ENCODE peak calls at places on chromosomes 13 and 19, in five cellular contexts. H, L, N, P and S are unnamed samples.

GRCh38 chr13:48158915-48159314 is 64.0 kb upstream of the MED4 start:
- DNase-seq in H (no peak), L (no peak), N (no peak), P (no peak), S (no peak)

GRCh38 chr13:52159159-52159982 is at the start of gene NEK3:
- DNase-seq in H (no peak), L (peak), N (peak), P (peak), S (peak)

GRCh38 chr13:73556902-73557301 is 498.1 kb downstream of the KLF5 start:
- DNase-seq in H (no peak), L (no peak), N (no peak), P (no peak), S (no peak)

GRCh38 chr13:112465251-112466131 is 89.3 kb downstream of the SPACA7 start:
- DNase-seq in H (no peak), L (no peak), N (no peak), P (no peak), S (no peak)

GRCh38 chr13:34657716-34658115 is 284.4 kb upstream of the NBEA start:
- DNase-seq in H (no peak), L (no peak), N (no peak), P (no peak), S (no peak)

GRCh38 chr13:27632214-27632613 is 10.5 kb downstream of the POLR1D start:
- DNase-seq in H (no peak), L (no peak), N (no peak), P (no peak), S (no peak)

GRCh38 chr13:30033681-30034447 is 183.4 kb upstream of the UBL3 start:
- DNase-seq in H (peak), L (no peak), N (no peak), P (no peak), S (no peak)

GRCh38 chr19:4225902-4226301 is 3.4 kb upstream of the EBI3 start:
- DNase-seq in H (no peak), L (no peak), N (no peak), P (no peak), S (no peak)

GRCh38 chr13:30463820-30464495 is 1.8 kb downstream of the HMGB1 start:
- DNase-seq in H (no peak), L (peak), N (peak), P (peak), S (no peak)

GRCh38 chr19:39128511-39129079 is 3.0 kb downstream of the PAK4 start:
- DNase-seq in H (no peak), L (no peak), N (no peak), P (no peak), S (no peak)

GRCh38 chr19:46716672-46717033 is 261 bp downstream of the PRKD2 start:
- DNase-seq in H (no peak), L (no peak), N (no peak), P (no peak), S (no peak)

GRCh38 chr13:47841131-47841530 is 159.9 kb downstream of the SUCLA2 start:
- DNase-seq in H (no peak), L (no peak), N (no peak), P (no peak), S (no peak)

GRCh38 chr13:28401303-28402056 is 93.4 kb downstream of the FLT1 start:
- DNase-seq in H (no peak), L (no peak), N (no peak), P (no peak), S (no peak)

GRCh38 chr19:48841571-48841970 is 5.3 kb upstream of the HSD17B14 start:
- DNase-seq in H (no peak), L (no peak), N (no peak), P (no peak), S (no peak)

GRCh38 chr19:17555480-17555928 is at the start of gene COLGALT1:
- DNase-seq in H (peak), L (peak), N (peak), P (peak), S (peak)

GRCh38 chr19:42563352-42564210 is 31.1 kb downstream of the CEACAM8 start:
- DNase-seq in H (peak), L (peak), N (peak), P (no peak), S (no peak)

GRCh38 chr19:40143612-40144011 is 47.6 kb upstream of the MAP3K10 start:
- DNase-seq in H (no peak), L (no peak), N (peak), P (peak), S (no peak)

GRCh38 chr19:51686171-51686570 is 7.0 kb upstream of the SPACA6 start:
- DNase-seq in H (no peak), L (no peak), N (no peak), P (no peak), S (no peak)

GRCh38 chr19:16136185-16137067 is 7.1 kb upstream of the HSH2D start:
- DNase-seq in H (no peak), L (no peak), N (no peak), P (no peak), S (no peak)

GRCh38 chr19:14916848-14917247 is 24.4 kb upstream of the OR7C2 start:
- DNase-seq in H (no peak), L (no peak), N (no peak), P (no peak), S (no peak)

GRCh38 chr19:42267644-42268141 is 1.4 kb upstream of the CIC start:
- DNase-seq in H (no peak), L (no peak), N (no peak), P (no peak), S (no peak)

GRCh38 chr13:40186636-40187323 is 479.7 kb downstream of the FOXO1 start:
- DNase-seq in H (no peak), L (no peak), N (no peak), P (no peak), S (no peak)

GRCh38 chr19:52492201-52492960 is 35.1 kb upstream of the ZNF808 start:
- DNase-seq in H (no peak), L (peak), N (no peak), P (no peak), S (no peak)

GRCh38 chr13:44397766-44398223 is 24.2 kb downstream of the SERP2 start:
- DNase-seq in H (no peak), L (no peak), N (no peak), P (no peak), S (no peak)

GRCh38 chr13:50466554-50466953 is 376.9 kb downstream of the DLEU7 start:
- DNase-seq in H (no peak), L (no peak), N (no peak), P (no peak), S (no peak)

GRCh38 chr13:38518328-38518727 is 168.5 kb upstream of the FREM2 start:
- DNase-seq in H (no peak), L (no peak), N (no peak), P (no peak), S (no peak)